ENCODE peak calls at places on chromosomes 7 and 10, in five cellular contexts. One of them, this sample, is unnamed.

GRCh38 chr10:99539120-99539519 is 6.4 kb downstream of the NKX2-3 start:
- DNase-seq in A549: no peak
- DNase-seq in GM12878: no peak
- DNase-seq in HepG2: no peak
- DNase-seq in K562: no peak
- DNase-seq in this sample: no peak

GRCh38 chr7:1697499-1698125 is 27.5 kb downstream of the ELFN1 start:
- DNase-seq in A549: no peak
- DNase-seq in GM12878: no peak
- DNase-seq in HepG2: no peak
- DNase-seq in K562: no peak
- DNase-seq in this sample: no peak

GRCh38 chr7:21198929-21199328 is 229.0 kb upstream of the SP4 start:
- DNase-seq in A549: no peak
- DNase-seq in GM12878: no peak
- DNase-seq in HepG2: no peak
- DNase-seq in K562: no peak
- DNase-seq in this sample: no peak

GRCh38 chr10:89158446-89158845 is 48.7 kb downstream of the CH25H start:
- DNase-seq in A549: no peak
- DNase-seq in GM12878: no peak
- DNase-seq in HepG2: no peak
- DNase-seq in K562: no peak
- DNase-seq in this sample: no peak

GRCh38 chr7:26944486-26944885 is 80.1 kb upstream of the SKAP2 start:
- DNase-seq in A549: no peak
- DNase-seq in GM12878: no peak
- DNase-seq in HepG2: no peak
- DNase-seq in K562: no peak
- DNase-seq in this sample: no peak

GRCh38 chr10:103876155-103876554 is 20.8 kb upstream of the SH3PXD2A start:
- DNase-seq in A549: no peak
- DNase-seq in GM12878: no peak
- DNase-seq in HepG2: no peak
- DNase-seq in K562: no peak
- DNase-seq in this sample: no peak

GRCh38 chr10:124680675-124681074 is 63.5 kb downstream of the FAM53B start:
- DNase-seq in A549: no peak
- DNase-seq in GM12878: no peak
- DNase-seq in HepG2: no peak
- DNase-seq in K562: no peak
- DNase-seq in this sample: no peak

GRCh38 chr10:105188737-105189463 is 547.8 kb downstream of the SORCS3 start:
- DNase-seq in A549: peak; percentile 1
- DNase-seq in GM12878: no peak
- DNase-seq in HepG2: peak; percentile 9
- DNase-seq in K562: no peak
- DNase-seq in this sample: no peak

GRCh38 chr7:150337179-150337578 is 4.2 kb downstream of the RARRES2 start:
- DNase-seq in A549: no peak
- DNase-seq in GM12878: no peak
- DNase-seq in HepG2: no peak
- DNase-seq in K562: no peak
- DNase-seq in this sample: no peak

GRCh38 chr10:11024596-11024995 is 6.9 kb downstream of the CELF2 start:
- DNase-seq in A549: no peak
- DNase-seq in GM12878: no peak
- DNase-seq in HepG2: no peak
- DNase-seq in K562: no peak
- DNase-seq in this sample: no peak

GRCh38 chr7:714251-714671 is 12.2 kb upstream of the DNAAF5 start:
- DNase-seq in A549: no peak
- DNase-seq in GM12878: no peak
- DNase-seq in HepG2: no peak
- DNase-seq in K562: no peak
- DNase-seq in this sample: no peak

GRCh38 chr7:13898957-13899670 is 90.4 kb downstream of the ETV1 start:
- DNase-seq in A549: no peak
- DNase-seq in GM12878: no peak
- DNase-seq in HepG2: no peak
- DNase-seq in K562: no peak
- DNase-seq in this sample: no peak

GRCh38 chr7:45717537-45718235 is 143.5 kb downstream of the ADCY1 start:
- DNase-seq in A549: no peak
- DNase-seq in GM12878: no peak
- DNase-seq in HepG2: no peak
- DNase-seq in K562: no peak
- DNase-seq in this sample: no peak

GRCh38 chr7:17774248-17774647 is 166.0 kb downstream of the SNX13 start:
- DNase-seq in A549: peak; percentile 18
- DNase-seq in GM12878: no peak
- DNase-seq in HepG2: no peak
- DNase-seq in K562: no peak
- DNase-seq in this sample: no peak

GRCh38 chr10:114042895-114043531 is 653 bp upstream of the ADRB1 start:
- DNase-seq in A549: peak; percentile 63
- DNase-seq in GM12878: no peak
- DNase-seq in HepG2: no peak
- DNase-seq in K562: no peak
- DNase-seq in this sample: peak; percentile 64

GRCh38 chr10:56028299-56029132 is 332.5 kb downstream of the ZWINT start:
- DNase-seq in A549: no peak
- DNase-seq in GM12878: no peak
- DNase-seq in HepG2: no peak
- DNase-seq in K562: no peak
- DNase-seq in this sample: no peak

GRCh38 chr7:144100607-144101006 is 8.8 kb upstream of the OR2A2 start:
- DNase-seq in A549: no peak
- DNase-seq in GM12878: no peak
- DNase-seq in HepG2: no peak
- DNase-seq in K562: no peak
- DNase-seq in this sample: no peak

GRCh38 chr10:15738237-15738928 is 18.7 kb upstream of the ITGA8 start:
- DNase-seq in A549: no peak
- DNase-seq in GM12878: no peak
- DNase-seq in HepG2: no peak
- DNase-seq in K562: no peak
- DNase-seq in this sample: no peak

GRCh38 chr7:149880871-149881301 is 7.1 kb downstream of the ATP6V0E2 start:
- DNase-seq in A549: no peak
- DNase-seq in GM12878: no peak
- DNase-seq in HepG2: no peak
- DNase-seq in K562: no peak
- DNase-seq in this sample: no peak

GRCh38 chr7:156479596-156479995 is 161.0 kb upstream of the RNF32 start:
- DNase-seq in A549: no peak
- DNase-seq in GM12878: no peak
- DNase-seq in HepG2: no peak
- DNase-seq in K562: no peak
- DNase-seq in this sample: no peak

GRCh38 chr7:91962419-91962818 is 21.8 kb downstream of the AKAP9 start:
- DNase-seq in A549: no peak
- DNase-seq in GM12878: no peak
- DNase-seq in HepG2: no peak
- DNase-seq in K562: no peak
- DNase-seq in this sample: no peak

GRCh38 chr7:112550468-112551060 is 69.8 kb downstream of the LSMEM1 start:
- DNase-seq in A549: peak; percentile 73
- DNase-seq in GM12878: peak; percentile 23
- DNase-seq in HepG2: peak; percentile 60
- DNase-seq in K562: peak; percentile 65
- DNase-seq in this sample: no peak

GRCh38 chr10:118955531-118956252 is 73.8 kb upstream of the NANOS1 start:
- DNase-seq in A549: no peak
- DNase-seq in GM12878: no peak
- DNase-seq in HepG2: no peak
- DNase-seq in K562: no peak
- DNase-seq in this sample: no peak

GRCh38 chr7:55234408-55234807 is 130.7 kb upstream of the LANCL2 start:
- DNase-seq in A549: no peak
- DNase-seq in GM12878: no peak
- DNase-seq in HepG2: no peak
- DNase-seq in K562: no peak
- DNase-seq in this sample: no peak

GRCh38 chr10:451021-451471 is 238.4 kb downstream of the DIP2C start:
- DNase-seq in A549: no peak
- DNase-seq in GM12878: peak; percentile 58
- DNase-seq in HepG2: no peak
- DNase-seq in K562: no peak
- DNase-seq in this sample: no peak

GRCh38 chr10:69961168-69961863 is 91.3 kb upstream of the MACROH2A2 start:
- DNase-seq in A549: no peak
- DNase-seq in GM12878: no peak
- DNase-seq in HepG2: no peak
- DNase-seq in K562: peak; percentile 65
- DNase-seq in this sample: no peak

GRCh38 chr7:102220929-102221850 is 65.5 kb upstream of the SH2B2 start:
- DNase-seq in A549: no peak
- DNase-seq in GM12878: no peak
- DNase-seq in HepG2: no peak
- DNase-seq in K562: no peak
- DNase-seq in this sample: no peak

GRCh38 chr7:194257-194995 is 2.1 kb downstream of the FAM20C start:
- DNase-seq in A549: no peak
- DNase-seq in GM12878: no peak
- DNase-seq in HepG2: peak; percentile 90
- DNase-seq in K562: no peak
- DNase-seq in this sample: peak; percentile 39

GRCh38 chr7:123641901-123642300 is 13.8 kb upstream of the LMOD2 start:
- DNase-seq in A549: no peak
- DNase-seq in GM12878: no peak
- DNase-seq in HepG2: no peak
- DNase-seq in K562: no peak
- DNase-seq in this sample: no peak

GRCh38 chr7:123649956-123650355 is 5.7 kb upstream of the LMOD2 start:
- DNase-seq in A549: no peak
- DNase-seq in GM12878: no peak
- DNase-seq in HepG2: no peak
- DNase-seq in K562: no peak
- DNase-seq in this sample: no peak

GRCh38 chr7:123643495-123644428 is 11.9 kb upstream of the LMOD2 start:
- DNase-seq in A549: peak; percentile 13
- DNase-seq in GM12878: no peak
- DNase-seq in HepG2: peak; percentile 60
- DNase-seq in K562: no peak
- DNase-seq in this sample: peak; percentile 38

GRCh38 chr7:123647106-123647730 is 8.4 kb upstream of the LMOD2 start:
- DNase-seq in A549: no peak
- DNase-seq in GM12878: no peak
- DNase-seq in HepG2: no peak
- DNase-seq in K562: no peak
- DNase-seq in this sample: no peak

DNA sequence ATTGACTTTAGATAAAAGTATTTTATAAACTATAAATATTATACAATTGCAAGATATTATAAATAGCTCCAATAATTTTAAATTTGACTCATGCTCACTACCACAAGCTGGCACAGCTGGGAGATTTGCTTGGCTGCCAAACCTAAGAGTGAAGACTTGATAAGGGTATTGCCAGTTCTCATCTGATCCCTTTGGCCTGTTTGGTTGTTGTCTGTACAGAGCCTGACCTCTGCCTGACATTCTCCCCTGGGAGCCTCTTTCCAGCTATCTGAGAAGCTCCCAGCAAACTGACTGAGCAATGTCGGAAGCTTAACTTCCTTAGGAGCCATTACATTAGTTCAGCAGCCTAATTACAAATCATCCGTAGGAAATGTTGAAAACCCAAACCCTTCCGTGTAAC is 10.2 kb upstream of the LMOD2 start:
- DNase-seq in A549: no peak
- DNase-seq in GM12878: no peak
- DNase-seq in HepG2: no peak
- DNase-seq in K562: no peak
- DNase-seq in this sample: no peak
- TF ChIP-seq ESRRA in A549: no peak
- TF ChIP-seq ESRRA in GM12878: no peak
- TF ChIP-seq ESRRA in HepG2: no peak
- TF ChIP-seq ESRRA in K562: no peak
- TF ChIP-seq ESRRA in this sample: no peak

GRCh38 chr7:46850563-46851325 is 731.2 kb downstream of the TNS3 start:
- DNase-seq in A549: no peak
- DNase-seq in GM12878: no peak
- DNase-seq in HepG2: no peak
- DNase-seq in K562: no peak
- DNase-seq in this sample: no peak
- TF ChIP-seq ESRRA in A549: no peak
- TF ChIP-seq ESRRA in GM12878: no peak
- TF ChIP-seq ESRRA in HepG2: no peak
- TF ChIP-seq ESRRA in K562: no peak
- TF ChIP-seq ESRRA in this sample: no peak

DNA sequence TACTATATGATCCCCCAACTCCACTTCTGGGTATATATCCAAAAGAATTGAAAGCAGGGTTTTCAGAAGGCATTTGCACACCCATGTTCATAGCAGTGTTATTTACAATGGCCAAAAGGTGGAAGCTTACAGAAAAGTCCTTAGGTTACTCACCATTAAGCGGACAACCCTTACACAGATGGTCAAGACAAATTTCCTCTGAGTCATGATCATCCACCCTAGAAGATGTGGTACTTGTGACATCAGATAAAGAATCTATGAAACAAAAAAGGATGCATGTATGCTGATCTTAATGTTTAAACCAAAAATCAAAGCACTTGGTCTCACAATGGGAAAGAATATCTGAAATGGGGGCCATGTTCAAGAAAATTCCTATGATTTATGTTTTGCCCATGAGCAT is 31.1 kb downstream of the ZC3HAV1 start:
- DNase-seq in A549: no peak
- DNase-seq in GM12878: no peak
- DNase-seq in HepG2: no peak
- DNase-seq in K562: no peak
- DNase-seq in this sample: no peak
- TF ChIP-seq ESRRA in A549: no peak
- TF ChIP-seq ESRRA in GM12878: no peak
- TF ChIP-seq ESRRA in HepG2: no peak
- TF ChIP-seq ESRRA in K562: no peak
- TF ChIP-seq ESRRA in this sample: no peak

DNA sequence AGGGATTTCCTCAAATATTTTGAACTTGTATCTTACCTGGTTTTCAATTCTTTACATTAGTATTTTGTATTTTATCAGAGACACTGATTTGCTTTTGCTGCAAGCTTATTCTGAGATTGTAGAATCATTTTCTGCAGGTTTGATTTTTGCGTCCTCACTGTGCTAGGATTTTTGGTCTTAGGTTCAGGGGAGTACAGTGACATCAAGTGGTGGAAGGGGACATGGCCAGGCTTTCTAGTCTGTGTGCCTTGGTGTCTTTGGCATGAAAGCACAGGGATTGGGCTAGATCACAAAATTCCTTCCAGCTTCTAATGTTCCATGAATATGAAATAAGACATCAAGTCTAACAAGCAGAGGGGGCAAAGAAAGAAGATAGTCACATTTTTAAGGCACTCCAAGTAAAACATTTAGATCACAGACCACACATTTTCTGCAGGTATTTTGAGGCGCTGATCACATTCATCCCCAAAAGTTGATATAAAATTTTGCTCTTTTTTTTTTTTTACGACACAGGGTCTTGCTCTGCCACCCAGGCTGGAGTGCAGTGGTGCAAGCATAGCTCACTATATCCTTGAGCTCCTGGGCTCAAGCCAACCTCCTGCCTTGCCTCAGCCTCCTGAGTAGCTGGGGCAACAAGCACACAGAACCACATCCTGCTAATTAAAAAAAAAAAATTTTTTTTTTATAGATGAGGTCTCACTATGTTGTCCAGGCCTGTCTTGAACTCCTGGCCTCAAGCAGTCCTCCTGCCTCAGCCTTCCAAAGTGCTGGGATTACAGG is 124.4 kb downstream of the PON1 start:
- DNase-seq in A549: peak; percentile 80
- DNase-seq in GM12878: no peak
- DNase-seq in HepG2: peak; percentile 49
- DNase-seq in K562: peak; percentile 11
- DNase-seq in this sample: peak; percentile 25
- TF ChIP-seq ESRRA in A549: no peak
- TF ChIP-seq ESRRA in GM12878: no peak
- TF ChIP-seq ESRRA in HepG2: no peak
- TF ChIP-seq ESRRA in K562: no peak
- TF ChIP-seq ESRRA in this sample: no peak

This sample was measured in WTC11.